ENCODE peak calls at places on chromosomes 1 and 21, in seven cellular contexts. V, F, K, Y, Z, W and D are unnamed samples.

GRCh38 chr1:94927405-94928175 is 680 bp upstream of the CNN3 start:
- DNase-seq in V (peak; percentile 38), F (no peak), K (peak; percentile 55), Y (no peak), Z (peak; percentile 62), W (peak; percentile 54), D (peak; percentile 65)

GRCh38 chr1:233163696-233164095 is 131.8 kb downstream of the PCNX2 start:
- DNase-seq in V (no peak), F (no peak), K (no peak), Y (no peak), Z (no peak), W (no peak), D (no peak)

GRCh38 chr1:152495066-152495675 is 15.4 kb upstream of the LCE5A start:
- DNase-seq in V (no peak), F (no peak), K (peak; percentile 34), Y (peak; percentile 21), Z (peak; percentile 2), W (no peak), D (peak; percentile 25)

GRCh38 chr21:43904316-43904925 is 39.4 kb downstream of the AGPAT3 start:
- DNase-seq in V (no peak), F (no peak), K (no peak), Y (no peak), Z (no peak), W (no peak), D (no peak)

GRCh38 chr1:86517336-86517735 is 29.5 kb upstream of the CLCA4 start:
- DNase-seq in V (no peak), F (no peak), K (no peak), Y (no peak), Z (no peak), W (no peak), D (no peak)

GRCh38 chr1:195785830-195786229 is 822.4 kb downstream of the KCNT2 start:
- DNase-seq in V (no peak), F (no peak), K (no peak), Y (no peak), Z (no peak), W (no peak), D (no peak)

GRCh38 chr1:49424782-49425181 is 599.0 kb downstream of the AGBL4 start:
- DNase-seq in V (no peak), F (no peak), K (no peak), Y (no peak), Z (peak; percentile 1), W (no peak), D (no peak)

GRCh38 chr1:113101588-113101987 is 28.6 kb downstream of the LRIG2 start:
- DNase-seq in V (no peak), F (no peak), K (peak; percentile 46), Y (no peak), Z (no peak), W (no peak), D (peak; percentile 29)

GRCh38 chr1:232477728-232478127 is 152.2 kb downstream of the SIPA1L2 start:
- DNase-seq in V (peak; percentile 39), F (no peak), K (peak; percentile 85), Y (no peak), Z (peak; percentile 90), W (no peak), D (peak; percentile 94)

GRCh38 chr1:38990401-38990745 is 703 bp upstream of the AKIRIN1 start:
- DNase-seq in V (no peak), F (no peak), K (peak; percentile 31), Y (no peak), Z (peak; percentile 58), W (peak; percentile 48), D (peak; percentile 38)

GRCh38 chr1:110477445-110477957 is 26.6 kb downstream of the PROK1 start:
- DNase-seq in V (no peak), F (peak; percentile 50), K (no peak), Y (no peak), Z (no peak), W (no peak), D (no peak)
- TF ChIP-seq CTCF in V (no peak), F (peak; percentile 23), K (peak; percentile 28), Y (no peak), Z (peak; percentile 46), W (peak; percentile 36), D (peak; percentile 22)

GRCh38 chr1:31670583-31670944 is 25.9 kb upstream of the PEF1 start:
- DNase-seq in V (no peak), F (no peak), K (no peak), Y (no peak), Z (no peak), W (no peak), D (no peak)
- H3K4me3 ChIP-seq in V (no peak overlapping the region), F (no peak overlapping the region), K (peak overlapping the region; percentile 37), Y (no peak overlapping the region), Z (peak overlapping the region; percentile 34), W (no peak overlapping the region), D (no peak overlapping the region)

GRCh38 chr1:19398309-19398760 is 86.2 kb downstream of the SLC66A1 start:
- DNase-seq in V (peak; percentile 47), F (no peak), K (peak; percentile 96), Y (no peak), Z (peak; percentile 99), W (no peak), D (peak; percentile 92)

GRCh38 chr1:19396280-19396679 is 84.2 kb downstream of the SLC66A1 start:
- DNase-seq in V (no peak), F (no peak), K (no peak), Y (no peak), Z (no peak), W (no peak), D (no peak)

GRCh38 chr1:19397217-19397945 is 85.3 kb downstream of the SLC66A1 start:
- DNase-seq in V (no peak), F (no peak), K (no peak), Y (no peak), Z (peak; percentile 26), W (no peak), D (no peak)

GRCh38 chr1:19393051-19393450 is 80.9 kb downstream of the SLC66A1 start:
- DNase-seq in V (no peak), F (no peak), K (no peak), Y (no peak), Z (no peak), W (no peak), D (no peak)

DNA sequence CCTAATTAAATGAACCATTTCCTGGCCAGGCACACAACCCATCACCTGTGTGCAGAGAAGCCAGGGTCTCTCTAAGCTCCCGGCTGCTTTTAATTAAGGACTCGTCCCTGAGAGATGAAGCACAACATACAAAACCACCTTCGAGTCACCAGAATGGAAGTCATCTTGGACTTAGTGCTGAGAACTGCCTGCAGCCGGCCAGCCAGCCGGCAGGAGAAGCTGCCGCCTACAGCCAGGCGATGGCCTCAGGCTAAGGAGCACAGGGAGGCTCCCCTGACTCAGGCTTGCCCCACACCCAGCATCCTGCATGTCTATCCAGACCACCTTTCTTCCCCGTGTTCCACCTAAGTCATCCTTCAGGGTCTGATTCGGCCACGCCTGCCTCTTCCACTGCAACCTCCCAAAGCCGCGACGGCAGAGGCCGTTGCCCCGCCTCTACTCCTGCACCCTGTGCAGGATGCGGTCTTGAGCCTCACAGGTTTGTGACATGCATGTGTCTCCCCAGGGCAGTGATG is 83.6 kb downstream of the SLC66A1 start:
- DNase-seq in V (no peak), F (no peak), K (peak; percentile 49), Y (no peak), Z (peak; percentile 21), W (no peak), D (peak; percentile 51)
- TF ChIP-seq CTCF in V (no peak), F (no peak), K (no peak), Y (no peak), Z (peak; percentile 15), W (peak; percentile 2), D (peak; percentile 17)

DNA sequence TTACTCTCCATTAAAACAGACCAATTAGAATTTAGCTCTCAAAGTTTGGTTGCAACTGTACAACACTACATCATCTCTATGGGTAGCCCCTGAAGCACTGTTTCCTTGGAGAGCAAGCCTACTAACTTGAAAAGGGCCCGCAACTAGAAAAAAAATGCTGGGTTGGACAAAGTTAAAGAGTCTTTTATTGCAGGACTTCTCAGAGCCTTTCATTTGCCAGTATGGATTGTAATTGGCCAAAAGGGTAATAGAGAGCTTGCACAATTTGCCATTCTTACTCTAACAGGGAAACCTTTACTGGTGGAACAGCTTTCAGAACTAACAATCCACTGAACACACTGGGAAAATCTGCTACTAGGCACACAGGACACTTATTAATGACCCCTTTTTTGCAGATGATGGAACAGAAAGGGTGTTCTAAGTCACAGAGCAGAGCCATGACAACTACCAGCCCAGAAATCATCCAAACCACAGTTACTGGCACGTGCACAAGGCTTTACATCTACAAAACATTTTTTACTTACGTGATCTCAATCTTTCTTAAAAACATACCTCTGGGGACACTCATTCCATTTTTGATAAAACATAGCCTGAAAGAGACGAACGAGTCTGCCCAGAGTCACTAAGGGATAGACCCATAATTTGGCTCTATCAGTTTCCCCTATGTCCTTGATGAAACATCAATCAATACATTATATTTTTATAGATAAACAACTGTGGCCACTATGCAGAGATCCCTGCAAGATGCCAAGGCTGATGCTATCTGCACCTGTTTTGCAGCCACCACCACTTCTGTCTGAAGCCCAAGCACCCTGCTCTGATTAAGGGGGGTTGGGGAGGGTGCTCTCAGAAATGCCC is 176.3 kb upstream of the EDN2 start:
- DNase-seq in V (no peak), F (no peak), K (no peak), Y (no peak), Z (no peak), W (no peak), D (peak; percentile 26)
- H3K4me3 ChIP-seq in V (no peak overlapping the region), F (peak overlapping the region; percentile 57), K (peak overlapping the region; percentile 67), Y (no peak overlapping the region), Z (peak overlapping the region; percentile 63), W (no peak overlapping the region), D (no peak overlapping the region)

DNA sequence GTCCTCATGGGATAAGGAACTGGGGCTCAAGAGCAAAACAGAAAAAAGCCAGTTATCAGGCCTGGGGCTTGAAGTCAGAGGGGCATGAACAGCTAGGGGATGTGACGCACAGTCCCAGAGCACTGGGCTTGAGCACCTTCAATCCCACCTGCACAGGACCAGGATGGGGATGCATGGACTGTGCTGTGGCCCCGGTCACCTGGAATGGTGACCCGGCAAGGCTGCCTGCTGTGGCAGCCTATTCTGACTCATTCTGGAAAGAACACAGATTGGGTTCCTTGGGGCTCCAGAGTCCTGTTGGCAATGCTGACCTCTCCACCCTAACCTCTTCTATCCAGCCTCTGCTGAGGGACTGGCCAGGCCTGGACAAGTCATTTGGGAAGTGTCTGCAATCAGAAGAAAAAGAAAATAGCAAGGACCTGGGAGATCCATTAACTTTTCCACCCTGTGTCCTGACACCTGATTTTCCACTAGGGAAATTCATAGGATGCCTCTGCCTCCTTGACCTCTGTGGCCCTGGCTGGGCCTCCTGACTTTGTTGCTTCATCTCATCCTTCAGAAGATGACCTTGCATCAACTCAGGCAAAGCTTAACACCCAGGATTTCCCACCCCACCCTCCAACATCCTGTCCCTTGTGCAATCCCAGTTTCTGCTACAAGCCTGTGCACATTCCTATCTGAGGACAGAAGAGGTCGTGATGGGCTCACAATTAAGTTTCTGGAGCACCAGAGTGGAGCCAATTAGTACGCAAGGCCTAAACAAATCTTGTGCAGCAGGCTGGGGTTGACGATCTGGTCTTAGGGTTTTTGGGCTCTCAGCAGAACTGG is 17.9 kb upstream of the FMOD start:
- DNase-seq in V (peak; percentile 54), F (no peak), K (peak; percentile 84), Y (peak; percentile 47), Z (peak; percentile 86), W (no peak), D (peak; percentile 92)
- TF ChIP-seq CTCF in V (peak; percentile 20), F (no peak), K (peak; percentile 43), Y (no peak), Z (peak; percentile 65), W (peak; percentile 64), D (peak; percentile 62)

GRCh38 chr1:11981378-11982009 is 1.2 kb downstream of the MFN2 start:
- DNase-seq in V (no peak), F (no peak), K (no peak), Y (no peak), Z (no peak), W (no peak), D (no peak)
- H3K4me3 ChIP-seq in V (no peak overlapping the region), F (peak overlapping the region; percentile 98), K (peak overlapping the region; percentile 88), Y (no peak overlapping the region), Z (peak overlapping the region; percentile 90), W (peak overlapping the region; percentile 67), D (peak overlapping the region; percentile 95)

GRCh38 chr1:161486806-161487482 is 18.3 kb upstream of the FCGR2A start:
- DNase-seq in V (no peak), F (peak; percentile 48), K (peak; percentile 87), Y (peak; percentile 58), Z (peak; percentile 84), W (peak; percentile 80), D (peak; percentile 84)
- TF ChIP-seq CTCF in V (peak; percentile 83), F (peak; percentile 77), K (peak; percentile 72), Y (peak; percentile 64), Z (peak; percentile 78), W (peak; percentile 70), D (peak; percentile 75)